ENCODE peak calls at places on chromosome 14, in ten cellular contexts. One of them, this sample, is unnamed.

GRCh38 chr14:67734675-67735074 is 33.0 kb downstream of the RDH12 start:
- DNase-seq in T-helper 2 cell: no peak
- DNase-seq in uterus: no peak
- DNase-seq in Ammon's horn: no peak
- DNase-seq in substantia nigra: no peak
- DNase-seq in posterior vena cava: no peak
- DNase-seq in amniotic stem cell: no peak
- DNase-seq in stimulated activated CD4-positive, alpha-beta T cell treated with anti-CD3 and anti-CD28 coated beads, Interleukin-4, amount 100 ng/mL, for 24 hours: no peak
- DNase-seq in tibial nerve: no peak
- DNase-seq in HuH-7: no peak
- DNase-seq in this sample: no peak

GRCh38 chr14:106551265-106551664 is 1024.9 kb downstream of the TMEM121 start:
- DNase-seq in uterus: no peak
- DNase-seq in substantia nigra: no peak
- DNase-seq in tibial nerve: no peak
- DNase-seq in HuH-7: no peak
- DNase-seq in T-helper 2 cell: no peak
- DNase-seq in Ammon's horn: no peak
- DNase-seq in stimulated activated CD4-positive, alpha-beta T cell treated with anti-CD3 and anti-CD28 coated beads, Interleukin-4, amount 100 ng/mL, for 24 hours: no peak
- DNase-seq in posterior vena cava: no peak
- DNase-seq in amniotic stem cell: no peak
- DNase-seq in this sample: no peak

GRCh38 chr14:75363156-75363555 is 64.7 kb upstream of the JDP2 start:
- DNase-seq in posterior vena cava: no peak
- DNase-seq in amniotic stem cell: no peak
- DNase-seq in tibial nerve: no peak
- DNase-seq in HuH-7: no peak
- DNase-seq in T-helper 2 cell: no peak
- DNase-seq in stimulated activated CD4-positive, alpha-beta T cell treated with anti-CD3 and anti-CD28 coated beads, Interleukin-4, amount 100 ng/mL, for 24 hours: no peak
- DNase-seq in Ammon's horn: no peak
- DNase-seq in substantia nigra: no peak
- DNase-seq in uterus: no peak
- DNase-seq in this sample: no peak

GRCh38 chr14:102209224-102209966 is 69.7 kb downstream of the WDR20 start:
- DNase-seq in substantia nigra: peak; percentile 55
- DNase-seq in stimulated activated CD4-positive, alpha-beta T cell treated with anti-CD3 and anti-CD28 coated beads, Interleukin-4, amount 100 ng/mL, for 24 hours: no peak
- DNase-seq in T-helper 2 cell: no peak
- DNase-seq in HuH-7: peak; percentile 59
- DNase-seq in amniotic stem cell: no peak
- DNase-seq in uterus: no peak
- DNase-seq in posterior vena cava: peak; percentile 81
- DNase-seq in Ammon's horn: peak; percentile 91
- DNase-seq in tibial nerve: peak; percentile 14
- DNase-seq in this sample: no peak

GRCh38 chr14:101730626-101731186 is 30.8 kb upstream of the PPP2R5C start:
- DNase-seq in T-helper 2 cell: no peak
- DNase-seq in tibial nerve: no peak
- DNase-seq in posterior vena cava: no peak
- DNase-seq in HuH-7: no peak
- DNase-seq in Ammon's horn: no peak
- DNase-seq in stimulated activated CD4-positive, alpha-beta T cell treated with anti-CD3 and anti-CD28 coated beads, Interleukin-4, amount 100 ng/mL, for 24 hours: no peak
- DNase-seq in substantia nigra: no peak
- DNase-seq in amniotic stem cell: no peak
- DNase-seq in uterus: no peak
- DNase-seq in this sample: no peak

GRCh38 chr14:95533822-95534221 is 1.0 kb upstream of the GLRX5 start:
- DNase-seq in T-helper 2 cell: no peak
- DNase-seq in amniotic stem cell: no peak
- DNase-seq in posterior vena cava: no peak
- DNase-seq in uterus: no peak
- DNase-seq in substantia nigra: no peak
- DNase-seq in HuH-7: no peak
- DNase-seq in Ammon's horn: no peak
- DNase-seq in stimulated activated CD4-positive, alpha-beta T cell treated with anti-CD3 and anti-CD28 coated beads, Interleukin-4, amount 100 ng/mL, for 24 hours: no peak
- DNase-seq in tibial nerve: no peak
- DNase-seq in this sample: no peak

GRCh38 chr14:103103461-103104388 is 9.2 kb downstream of the EXOC3L4 start:
- DNase-seq in posterior vena cava: no peak
- DNase-seq in uterus: no peak
- DNase-seq in HuH-7: peak; percentile 90
- DNase-seq in Ammon's horn: no peak
- DNase-seq in substantia nigra: no peak
- DNase-seq in tibial nerve: no peak
- DNase-seq in stimulated activated CD4-positive, alpha-beta T cell treated with anti-CD3 and anti-CD28 coated beads, Interleukin-4, amount 100 ng/mL, for 24 hours: no peak
- DNase-seq in T-helper 2 cell: no peak
- DNase-seq in amniotic stem cell: no peak
- DNase-seq in this sample: no peak

GRCh38 chr14:32542507-32542906 is 213.4 kb downstream of the AKAP6 start:
- DNase-seq in HuH-7: no peak
- DNase-seq in Ammon's horn: peak; percentile 15
- DNase-seq in T-helper 2 cell: no peak
- DNase-seq in amniotic stem cell: no peak
- DNase-seq in substantia nigra: no peak
- DNase-seq in stimulated activated CD4-positive, alpha-beta T cell treated with anti-CD3 and anti-CD28 coated beads, Interleukin-4, amount 100 ng/mL, for 24 hours: no peak
- DNase-seq in posterior vena cava: no peak
- DNase-seq in uterus: no peak
- DNase-seq in tibial nerve: no peak
- DNase-seq in this sample: no peak

GRCh38 chr14:76947838-76948184 is 80.7 kb downstream of the IRF2BPL start:
- DNase-seq in uterus: no peak
- DNase-seq in substantia nigra: no peak
- DNase-seq in tibial nerve: no peak
- DNase-seq in stimulated activated CD4-positive, alpha-beta T cell treated with anti-CD3 and anti-CD28 coated beads, Interleukin-4, amount 100 ng/mL, for 24 hours: no peak
- DNase-seq in posterior vena cava: no peak
- DNase-seq in Ammon's horn: no peak
- DNase-seq in HuH-7: no peak
- DNase-seq in amniotic stem cell: no peak
- DNase-seq in T-helper 2 cell: no peak
- DNase-seq in this sample: no peak

This sample was measured in HS-5.